ENCODE peak calls at places on chromosome 4, in five cellular contexts. G is neural crest cell; O is CD4-positive, alpha-beta T cell; Z is astrocyte of the spinal cord; S is WTC11. V is an unnamed sample.

GRCh38 chr4:57320217-57320616 is 210.0 kb upstream of the IGFBP7 start:
- DNase-seq in G (no peak), O (no peak), Z (no peak), S (no peak), V (no peak)

GRCh38 chr4:13700196-13701140 is 72.9 kb upstream of the BOD1L1 start:
- DNase-seq in G (no peak), O (no peak), Z (peak), S (no peak), V (no peak)

GRCh38 chr4:177271091-177271490 is 38.6 kb upstream of the NEIL3 start:
- DNase-seq in G (no peak), O (no peak), Z (no peak), S (no peak), V (no peak)

GRCh38 chr4:105022811-105023667 is 123.6 kb upstream of the TET2 start:
- DNase-seq in G (no peak), O (no peak), Z (peak), S (no peak), V (no peak)

GRCh38 chr4:144654161-144654560 is 8.2 kb downstream of the HHIP start:
- DNase-seq in G (no peak), O (no peak), Z (no peak), S (no peak), V (no peak)

GRCh38 chr4:159015862-159016261 is 87.0 kb upstream of the RAPGEF2 start:
- DNase-seq in G (no peak), O (no peak), Z (no peak), S (no peak), V (no peak)

GRCh38 chr4:36241771-36242170 is 2.5 kb downstream of the ARAP2 start:
- DNase-seq in G (no peak), O (no peak), Z (peak), S (no peak), V (peak)

GRCh38 chr4:110907801-110908313 is 285.0 kb upstream of the PITX2 start:
- DNase-seq in G (no peak), O (no peak), Z (no peak), S (no peak), V (no peak)

GRCh38 chr4:24794916-24795665 is at the start of gene SOD3:
- DNase-seq in G (peak), O (no peak), Z (peak), S (peak), V (no peak)

GRCh38 chr4:36081185-36081584 is 163.1 kb downstream of the ARAP2 start:
- DNase-seq in G (no peak), O (no peak), Z (no peak), S (no peak), V (peak)

GRCh38 chr4:71729856-71730255 is 54.0 kb downstream of the GC start:
- DNase-seq in G (no peak), O (no peak), Z (no peak), S (no peak), V (no peak)

GRCh38 chr4:71732066-71732465 is 51.8 kb downstream of the GC start:
- DNase-seq in G (no peak), O (no peak), Z (peak), S (no peak), V (no peak)

GRCh38 chr4:71732706-71733105 is 51.2 kb downstream of the GC start:
- DNase-seq in G (no peak), O (no peak), Z (peak), S (no peak), V (no peak)
- TF ChIP-seq CTCF in G (peak), O (no peak), Z (peak), S (peak), V (peak)

DNA sequence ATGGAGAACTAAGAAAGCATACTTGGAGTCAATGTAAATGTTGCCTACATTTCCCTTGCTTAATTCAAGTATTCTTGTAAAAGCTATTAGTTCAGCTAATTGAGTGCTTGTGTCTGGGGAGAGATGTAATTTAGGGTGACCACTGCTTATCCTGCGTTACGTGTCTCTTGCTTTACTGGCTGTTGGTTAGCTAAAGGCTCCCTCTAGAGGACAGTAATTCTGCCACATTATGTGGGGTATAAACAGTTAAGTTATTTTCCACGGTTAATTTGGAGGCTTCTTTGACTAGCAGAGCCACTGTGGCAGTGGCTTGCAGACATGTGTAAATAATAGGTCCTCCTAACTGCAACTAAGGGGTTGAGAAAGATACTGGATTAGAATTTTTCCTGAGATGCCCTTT is 25.3 kb upstream of the NAF1 start:
- DNase-seq in G (no peak), O (no peak), Z (no peak), S (no peak), V (no peak)
- TF ChIP-seq CTCF in G (no peak), O (no peak), Z (no peak), S (peak), V (no peak)

GRCh38 chr4:43607827-43608461 is 715.4 kb downstream of the GRXCR1 start:
- DNase-seq in G (no peak), O (no peak), Z (no peak), S (no peak), V (no peak)
- TF ChIP-seq CTCF in G (no peak), O (no peak), Z (no peak), S (no peak), V (no peak)

DNA sequence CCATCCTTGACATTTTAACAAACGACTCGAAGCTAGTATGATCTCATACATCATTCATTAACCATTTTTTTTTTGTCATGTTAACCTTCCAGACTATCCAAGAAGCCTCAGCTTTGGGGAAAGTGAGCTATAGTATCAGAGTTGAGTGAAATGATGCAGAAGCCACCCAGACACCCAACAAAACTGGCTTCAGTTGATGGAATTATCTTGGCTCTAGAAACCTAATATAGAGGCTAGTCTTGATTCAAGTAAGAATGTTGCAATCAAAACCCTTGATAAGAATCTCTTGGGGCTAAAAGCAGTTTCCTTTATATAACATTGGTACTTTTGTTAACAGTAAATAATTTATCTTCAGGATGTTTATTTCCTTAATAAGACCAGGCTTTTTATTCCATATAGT is 7.8 kb downstream of the NAP1L5 start:
- DNase-seq in G (no peak), O (no peak), Z (no peak), S (no peak), V (no peak)
- TF ChIP-seq CTCF in G (no peak), O (no peak), Z (no peak), S (no peak), V (no peak)

DNA sequence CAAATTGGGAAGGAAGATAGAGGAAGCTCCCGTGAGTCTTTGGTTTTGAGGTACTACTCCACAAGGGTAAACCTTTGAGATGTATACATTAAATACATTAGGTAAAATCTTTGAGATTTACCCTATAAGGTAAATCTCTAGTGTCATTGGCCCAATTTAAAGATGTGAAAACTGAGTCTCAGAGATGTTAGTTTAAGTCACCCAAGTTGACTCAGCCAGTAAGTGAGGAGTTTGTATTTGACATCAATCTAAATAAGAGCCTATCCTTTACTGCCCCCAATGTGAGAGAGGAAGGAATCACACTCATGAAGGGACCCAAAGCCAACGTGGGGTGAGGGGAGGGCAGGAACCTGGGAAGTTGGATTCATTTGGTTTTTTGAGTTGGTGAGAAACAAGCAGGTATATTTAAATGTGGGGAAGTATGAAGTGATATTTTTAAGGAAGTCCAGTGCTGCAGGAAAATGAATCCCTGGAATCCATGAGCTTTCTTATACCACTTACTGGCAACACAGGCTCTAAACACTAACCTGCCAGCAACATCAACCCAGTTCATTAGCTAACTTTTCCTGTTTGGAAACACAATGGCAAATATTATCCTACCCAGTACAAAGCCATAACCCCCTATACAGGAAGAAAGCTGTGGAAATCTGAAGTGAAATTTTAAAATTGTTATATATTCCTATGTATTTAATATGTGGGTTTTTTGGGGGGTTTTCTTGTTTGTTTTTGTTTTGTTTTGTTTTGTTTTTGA is 55.3 kb downstream of the PALLD start:
- DNase-seq in G (no peak), O (peak), Z (no peak), S (no peak), V (no peak)
- TF ChIP-seq CTCF in G (no peak), O (no peak), Z (no peak), S (no peak), V (no peak)

GRCh38 chr4:153556441-153556815 is 90.3 kb downstream of the TMEM131L start:
- DNase-seq in G (no peak), O (no peak), Z (no peak), S (no peak), V (no peak)
- TF ChIP-seq CTCF in G (no peak), O (no peak), Z (no peak), S (no peak), V (no peak)

DNA sequence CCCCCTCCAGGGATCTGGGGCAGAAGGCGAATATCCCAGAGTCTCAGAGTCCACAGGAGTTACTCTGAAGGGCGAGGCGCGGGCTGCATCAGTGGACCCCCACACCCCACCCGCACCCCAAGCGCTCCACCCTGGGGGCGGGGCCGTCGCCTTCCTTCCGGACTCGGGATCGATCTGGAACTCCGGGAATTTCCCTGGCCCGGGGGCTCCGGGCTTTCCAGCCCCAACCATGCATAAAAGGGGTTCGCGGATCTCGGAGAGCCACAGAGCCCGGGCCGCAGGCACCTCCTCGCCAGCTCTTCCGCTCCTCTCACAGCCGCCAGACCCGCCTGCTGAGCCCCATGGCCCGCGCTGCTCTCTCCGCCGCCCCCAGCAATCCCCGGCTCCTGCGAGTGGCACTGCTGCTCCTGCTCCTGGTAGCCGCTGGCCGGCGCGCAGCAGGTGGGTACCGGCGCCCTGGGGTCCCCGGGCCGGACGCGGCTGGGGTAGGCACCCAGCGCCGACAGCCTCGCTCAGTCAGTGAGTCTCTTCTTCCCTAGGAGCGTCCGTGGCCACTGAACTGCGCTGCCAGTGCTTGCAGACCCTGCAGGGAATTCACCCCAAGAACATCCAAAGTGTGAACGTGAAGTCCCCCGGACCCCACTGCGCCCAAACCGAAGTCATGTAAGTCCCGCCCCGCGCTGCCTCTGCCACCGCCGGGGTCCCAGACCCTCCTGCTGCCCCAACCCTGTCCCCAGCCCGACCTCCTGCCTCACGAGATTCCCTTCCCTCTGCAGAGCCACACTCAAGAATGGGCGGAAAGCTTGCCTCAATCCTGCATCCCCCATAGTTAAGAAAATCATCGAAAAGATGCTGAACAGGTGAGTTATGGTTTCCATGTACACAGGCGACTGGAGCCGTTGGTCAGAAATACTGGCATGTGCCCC is at the start of gene CXCL1:
- DNase-seq in G (peak), O (no peak), Z (peak), S (peak), V (peak)
- TF ChIP-seq CTCF in G (no peak), O (no peak), Z (peak), S (no peak), V (no peak)

DNA sequence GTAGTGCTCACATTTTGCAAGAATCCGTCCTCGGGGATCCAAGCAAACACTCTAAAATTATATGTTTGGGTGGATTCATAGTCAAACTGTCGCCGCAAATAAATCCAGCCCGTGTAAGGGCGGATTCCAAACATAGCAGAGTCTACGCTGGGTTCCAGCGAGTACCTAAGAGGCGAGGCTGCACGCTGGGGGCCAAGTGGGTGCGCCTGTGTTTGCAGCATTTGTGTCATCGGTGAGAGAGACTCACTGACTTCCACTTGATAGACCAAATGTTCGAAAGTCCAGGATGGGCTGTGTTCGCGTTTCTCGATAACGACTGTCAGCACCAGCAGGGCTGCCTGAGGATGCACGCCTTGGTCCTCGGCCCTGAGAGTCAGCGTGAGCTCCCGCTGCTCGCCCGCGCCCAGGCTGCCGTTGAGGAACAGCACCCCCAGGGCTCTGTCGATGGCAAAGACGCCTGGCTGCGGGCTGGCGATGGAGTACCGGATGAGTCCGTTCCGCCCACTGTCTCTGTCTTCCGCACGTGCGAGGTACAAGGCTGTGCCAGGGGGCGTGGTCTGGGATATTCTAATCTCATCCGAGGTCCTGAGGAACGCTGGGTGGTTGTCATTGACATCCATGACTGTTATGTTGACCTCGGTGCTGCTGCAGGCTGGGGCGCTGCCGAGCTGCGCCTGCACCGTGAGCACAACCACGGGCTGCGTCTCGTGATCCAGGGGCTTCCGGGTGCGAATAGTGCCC is 158.7 kb downstream of the DCHS2 start:
- DNase-seq in G (no peak), O (peak), Z (no peak), S (peak), V (peak)
- TF ChIP-seq CTCF in G (no peak), O (no peak), Z (no peak), S (no peak), V (no peak)

DNA sequence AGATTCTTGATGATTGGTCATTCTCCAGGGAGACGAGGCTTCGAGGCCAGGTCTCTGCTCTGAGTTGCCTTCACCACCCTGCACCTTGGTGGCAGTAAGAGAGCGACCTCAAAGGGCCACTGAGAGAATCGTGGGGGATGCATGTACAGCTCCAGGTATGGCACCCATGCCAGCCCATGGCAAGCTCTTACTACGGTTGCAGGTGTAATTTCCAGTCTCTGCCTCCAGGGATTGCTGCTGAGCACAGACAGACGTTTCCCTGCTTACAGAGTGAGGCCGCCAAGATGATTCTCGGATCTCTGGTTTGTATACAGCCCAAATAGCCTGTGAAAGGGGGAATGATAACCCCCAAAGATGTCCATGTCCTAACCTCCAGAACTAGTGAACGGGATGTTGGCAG is 16.3 kb upstream of the DRD5 start:
- DNase-seq in G (peak), O (no peak), Z (no peak), S (peak), V (peak)
- TF ChIP-seq CTCF in G (peak), O (no peak), Z (no peak), S (peak), V (peak)

V was measured in GM13976.